ENCODE peak calls at places on chromosomes 1 and 21, in seven cellular contexts. E is lung; O is esophagus squamous epithelium; W is CD8-positive, alpha-beta T cell; X is mammary epithelial cell; N is keratinocyte; D is fibroblast of lung. J is an unnamed sample.

GRCh38 chr21:42539931-42540343 is 26.3 kb downstream of the SLC37A1 start:
- DNase-seq in O (no peak), D (no peak), W (no peak), N (no peak), E (no peak), X (no peak), J (no peak)

GRCh38 chr1:31936966-31937299 is 1.2 kb downstream of the PTP4A2 start:
- DNase-seq in O (no peak), N (no peak), W (no peak), D (no peak), E (no peak), X (no peak), J (no peak)

GRCh38 chr1:201748331-201748730 is 80.6 kb upstream of the IPO9 start:
- DNase-seq in N (peak; percentile 38), E (no peak), X (peak; percentile 64), O (no peak), W (no peak), D (peak; percentile 68), J (no peak)

GRCh38 chr1:79052829-79053449 is 46.4 kb upstream of the ADGRL4 start:
- DNase-seq in D (no peak), O (no peak), N (no peak), X (no peak), W (no peak), E (no peak), J (no peak)

GRCh38 chr21:20292280-20292679 is 705.9 kb upstream of the NCAM2 start:
- DNase-seq in N (no peak), X (no peak), D (no peak), E (no peak), O (no peak), W (no peak), J (no peak)

GRCh38 chr1:180145446-180145845 is 9.2 kb upstream of the QSOX1 start:
- DNase-seq in X (no peak), D (no peak), O (no peak), W (no peak), E (no peak), N (no peak), J (no peak)

GRCh38 chr1:245051349-245052221 is 103.2 kb upstream of the KIF26B start:
- DNase-seq in W (no peak), X (no peak), N (no peak), D (peak; percentile 70), E (peak; percentile 63), O (no peak), J (no peak)

GRCh38 chr1:20149601-20150325 is 10.6 kb downstream of the PLA2G2F start:
- DNase-seq in N (no peak), D (no peak), X (no peak), W (no peak), E (no peak), O (no peak), J (no peak)

GRCh38 chr1:222334026-222334680 is 213.8 kb downstream of the HHIPL2 start:
- DNase-seq in O (no peak), N (no peak), W (no peak), X (peak; percentile 73), D (peak; percentile 9), E (no peak), J (no peak)

GRCh38 chr21:31136891-31137290 is 98.6 kb upstream of the KRTAP19-8 start:
- DNase-seq in X (no peak), O (no peak), E (no peak), W (no peak), D (peak; percentile 86), N (no peak), J (no peak)

GRCh38 chr21:37507716-37508115 is 141.1 kb downstream of the DYRK1A start:
- DNase-seq in W (no peak), E (no peak), O (no peak), N (no peak), X (no peak), D (no peak), J (no peak)
- H3K36me3 ChIP-seq in W (peaks cover 72% of the 10 kb centered on the region), E (peaks cover 28% of the 10 kb centered on the region), O (peaks cover 100% of the 10 kb centered on the region), N (peaks cover 42% of the 10 kb centered on the region), X (peaks cover 43% of the 10 kb centered on the region), D (peaks cover 5% of the 10 kb centered on the region), J (no peaks in the 10 kb centered on the region)

GRCh38 chr1:215987092-215987855 is 420.2 kb downstream of the KCTD3 start:
- DNase-seq in D (no peak), N (no peak), O (no peak), X (no peak), W (no peak), E (no peak), J (no peak)

GRCh38 chr1:215992620-215993019 is 425.5 kb downstream of the KCTD3 start:
- DNase-seq in W (no peak), O (no peak), D (peak; percentile 51), E (no peak), X (peak; percentile 8), N (no peak), J (no peak)
- TF ChIP-seq CTCF in W (no peak), O (no peak), D (peak; percentile 62), E (no peak), X (peak; percentile 27), N (peak; percentile 34), J (no peak)

GRCh38 chr1:15620890-15621682 is 3.8 kb downstream of the DDI2 start:
- DNase-seq in W (no peak), N (no peak), X (no peak), O (no peak), D (no peak), E (no peak), J (no peak)

GRCh38 chr1:15618685-15619525 is 1.6 kb downstream of the DDI2 start:
- DNase-seq in O (no peak), X (peak; percentile 34), D (peak; percentile 94), E (no peak), W (no peak), N (no peak), J (no peak)

GRCh38 chr1:15621975-15622374 is 4.7 kb downstream of the DDI2 start:
- DNase-seq in O (no peak), N (no peak), W (no peak), X (no peak), E (no peak), D (peak; percentile 63), J (no peak)

GRCh38 chr1:15617874-15618684 is 821 bp downstream of the DDI2 start:
- DNase-seq in E (no peak), N (no peak), D (no peak), O (no peak), X (peak; percentile 74), W (peak; percentile 36), J (peak; percentile 70)

GRCh38 chr1:15620155-15620545 is 2.9 kb downstream of the DDI2 start:
- DNase-seq in D (no peak), N (no peak), X (peak; percentile 38), W (no peak), O (no peak), E (no peak), J (no peak)
- H3K27ac ChIP-seq in D (peak overlapping the region; percentile 13), N (peak overlapping the region; percentile 65), X (peak overlapping the region; percentile 53), W (no peak overlapping the region), O (peak overlapping the region; percentile 92), E (peak overlapping the region; percentile 29), J (peak overlapping the region; percentile 98)

GRCh38 chr1:11326070-11326469 is 53.1 kb downstream of the UBIAD1 start:
- DNase-seq in E (no peak), O (no peak), N (no peak), X (no peak), W (no peak), D (no peak), J (no peak)
- H3K36me3 ChIP-seq in E (no peaks in the 10 kb centered on the region), O (no peaks in the 10 kb centered on the region), N (no peaks in the 10 kb centered on the region), X (no peaks in the 10 kb centered on the region), W (no peaks in the 10 kb centered on the region), D (no peaks in the 10 kb centered on the region), J (no peaks in the 10 kb centered on the region)

GRCh38 chr21:37166733-37167132 is 93.7 kb downstream of the TTC3 start:
- DNase-seq in D (no peak), X (peak; percentile 21), O (no peak), N (no peak), E (no peak), W (no peak), J (no peak)
- TF ChIP-seq CTCF in D (no peak), X (peak; percentile 15), O (no peak), N (no peak), E (no peak), W (no peak), J (peak; percentile 13)

DNA sequence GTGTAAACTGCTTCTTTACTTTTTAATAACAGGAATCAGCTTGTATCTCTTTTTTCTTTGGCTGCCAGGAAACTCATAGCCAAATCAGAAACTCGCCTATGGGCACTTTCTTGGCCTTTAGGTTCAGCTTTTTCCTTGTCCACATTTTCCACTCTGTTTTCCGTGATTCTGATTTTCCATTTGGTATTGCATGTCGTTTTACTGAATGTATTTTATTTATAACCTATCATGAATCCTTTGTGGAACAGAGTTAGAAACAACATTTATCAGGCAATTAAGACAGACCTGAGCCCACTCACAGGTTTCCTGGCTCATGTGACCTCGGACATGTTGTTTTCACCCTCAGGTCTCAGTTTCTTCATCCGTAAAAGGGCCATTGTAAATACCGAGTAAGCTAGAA is 5.3 kb upstream of the ECE1 start:
- DNase-seq in N (no peak), O (no peak), W (no peak), E (no peak), X (no peak), D (no peak), J (no peak)
- H3K27ac ChIP-seq in N (no peak overlapping the region), O (no peak overlapping the region), W (peak overlapping the region; percentile 94), E (no peak overlapping the region), X (no peak overlapping the region), D (no peak overlapping the region), J (no peak overlapping the region)

DNA sequence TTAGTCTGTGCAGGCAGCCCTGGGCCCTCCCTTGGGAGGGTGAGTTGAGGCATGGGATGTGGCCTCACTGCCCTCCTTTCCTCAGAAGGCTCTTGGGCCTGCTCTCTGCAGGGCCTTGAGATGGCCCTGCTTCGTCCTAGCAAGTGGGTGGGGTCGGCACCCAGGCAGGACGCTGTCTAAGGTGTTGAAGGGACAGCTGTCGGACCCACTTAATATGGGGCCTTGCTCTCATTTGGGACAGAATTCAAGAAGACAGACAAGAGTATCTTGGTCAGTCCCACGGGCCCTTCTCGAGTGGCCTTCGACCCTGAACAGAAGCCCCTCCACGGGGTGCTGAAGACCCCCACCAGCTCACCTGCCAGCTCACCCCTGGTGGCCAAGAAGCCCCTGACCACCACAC is 26.0 kb upstream of the PDXK start:
- DNase-seq in N (no peak), D (no peak), X (no peak), W (no peak), O (no peak), E (no peak), J (no peak)
- H3K36me3 ChIP-seq in N (peaks cover 30% of the 10 kb centered on the region), D (peaks cover 18% of the 10 kb centered on the region), X (peaks cover 28% of the 10 kb centered on the region), W (peaks cover 59% of the 10 kb centered on the region), O (peaks cover 92% of the 10 kb centered on the region), E (peaks cover 58% of the 10 kb centered on the region), J (peaks cover 67% of the 10 kb centered on the region)

J was measured in gastrocnemius medialis.